ENCODE peak calls at places on chromosomes 4 and X, in ten cellular contexts. L, Y, I, K, A, Q, E, H, X and M are unnamed samples. For H3K4me1, the result is how much of the 10 kb centered on the place peaks cover.

GRCh38 chr4:163895369-163896005 is 401.0 kb downstream of the TMA16 start:
- DNase-seq in A (no peak), K (no peak), I (no peak), L (no peak), Q (no peak), E (no peak), H (no peak), Y (no peak), X (no peak), M (no peak)

GRCh38 chrX:17669891-17670290 is 67.4 kb upstream of the SCML1 start:
- DNase-seq in L (no peak), H (no peak), K (no peak), Q (no peak), A (no peak), X (no peak), Y (no peak), E (no peak), I (no peak), M (no peak)

GRCh38 chr4:176259330-176260090 is 9.5 kb downstream of the ASB5 start:
- DNase-seq in K (no peak), Y (no peak), Q (no peak), I (peak), X (no peak), L (no peak), E (no peak), A (no peak), H (no peak), M (no peak)

GRCh38 chrX:34880656-34881055 is 61.9 kb upstream of the FAM47B start:
- DNase-seq in E (no peak), Q (no peak), I (peak), K (no peak), A (no peak), H (no peak), X (no peak), L (no peak), Y (no peak), M (no peak)

GRCh38 chr4:54169176-54169575 is 59.9 kb upstream of the PDGFRA start:
- DNase-seq in X (no peak), E (no peak), L (no peak), A (no peak), Q (no peak), I (peak), H (no peak), Y (no peak), K (no peak), M (no peak)

GRCh38 chrX:17377047-17377692 is 2.2 kb downstream of the NHS start:
- DNase-seq in K (peak), X (no peak), Y (no peak), Q (peak), E (no peak), I (peak), H (peak), L (peak), A (peak), M (peak)

GRCh38 chrX:50180073-50180940 is 20.5 kb downstream of the AKAP4 start:
- DNase-seq in H (no peak), X (no peak), Q (no peak), Y (no peak), I (no peak), E (no peak), A (no peak), K (peak), L (no peak), M (no peak)

GRCh38 chrX:136450050-136450830 is 37.5 kb upstream of the BRS3 start:
- DNase-seq in L (no peak), I (peak), Q (no peak), X (no peak), K (peak), H (no peak), A (no peak), E (no peak), Y (no peak), M (no peak)

GRCh38 chrX:22686138-22686541 is 313.6 kb upstream of the DDX53 start:
- DNase-seq in Y (peak), L (no peak), I (peak), H (peak), E (no peak), Q (no peak), K (no peak), A (no peak), X (no peak), M (no peak)

GRCh38 chr4:52568351-52568750 is 90.8 kb downstream of the USP46 start:
- DNase-seq in H (no peak), K (no peak), E (no peak), Y (no peak), Q (no peak), X (no peak), I (no peak), L (no peak), A (no peak), M (no peak)

GRCh38 chr4:41158274-41158673 is 56.1 kb downstream of the APBB2 start:
- DNase-seq in Q (no peak), I (peak), A (no peak), H (no peak), Y (no peak), X (no peak), K (no peak), E (no peak), L (no peak), M (no peak)

GRCh38 chrX:119391279-119391678 is 7.9 kb upstream of the SLC25A43 start:
- DNase-seq in A (peak), Q (no peak), H (no peak), Y (no peak), K (peak), E (no peak), L (peak), I (peak), X (no peak), M (no peak)

GRCh38 chr4:83618431-83618830 is 82.5 kb downstream of the GPAT3 start:
- DNase-seq in E (no peak), I (peak), L (peak), Q (no peak), H (peak), K (peak), X (no peak), A (peak), Y (no peak), M (no peak)

GRCh38 chrX:10047631-10048030 is 80.5 kb downstream of the CLDN34 start:
- DNase-seq in I (no peak), A (no peak), Q (no peak), L (no peak), Y (no peak), E (no peak), H (no peak), X (no peak), K (no peak), M (no peak)

GRCh38 chr4:36489798-36490197 is 208.4 kb downstream of the DTHD1 start:
- DNase-seq in I (no peak), Q (no peak), Y (no peak), A (no peak), X (no peak), H (no peak), E (no peak), K (no peak), L (no peak), M (no peak)

GRCh38 chr4:65943076-65943475 is 272.8 kb upstream of the EPHA5 start:
- DNase-seq in A (no peak), E (peak), Y (no peak), L (no peak), I (no peak), H (no peak), Q (no peak), X (no peak), K (peak), M (no peak)

GRCh38 chr4:158958489-158959270 is 144.2 kb upstream of the RAPGEF2 start:
- DNase-seq in A (no peak), Q (no peak), E (no peak), X (no peak), I (peak), Y (no peak), L (no peak), H (no peak), K (no peak), M (no peak)

GRCh38 chrX:138791551-138791950 is 80.0 kb upstream of the FGF13 start:
- DNase-seq in L (no peak), H (no peak), X (no peak), I (no peak), A (no peak), E (no peak), Q (no peak), Y (no peak), K (no peak), M (no peak)

GRCh38 chrX:148538582-148538981 is 38.2 kb downstream of the AFF2 start:
- DNase-seq in H (no peak), Y (no peak), L (no peak), Q (no peak), K (no peak), I (no peak), X (no peak), A (no peak), E (no peak), M (no peak)

GRCh38 chr4:182089326-182089725 is 153.9 kb upstream of the TENM3 start:
- DNase-seq in X (no peak), Q (no peak), L (peak), K (no peak), H (no peak), I (no peak), A (peak), Y (no peak), E (no peak), M (no peak)

GRCh38 chr4:185711764-185712163 is 100.2 kb downstream of the SORBS2 start:
- DNase-seq in L (no peak), H (no peak), A (no peak), X (no peak), Q (no peak), Y (no peak), I (peak), E (no peak), K (no peak), M (no peak)

GRCh38 chr4:185716008-185716976 is 95.7 kb downstream of the SORBS2 start:
- DNase-seq in L (peak), Y (no peak), Q (no peak), X (no peak), E (no peak), A (no peak), H (no peak), K (no peak), I (no peak), M (no peak)

GRCh38 chr4:185713272-185713671 is 98.7 kb downstream of the SORBS2 start:
- DNase-seq in Y (no peak), Q (no peak), L (no peak), K (no peak), I (no peak), X (no peak), E (no peak), A (no peak), H (no peak), M (no peak)

GRCh38 chr4:185712350-185713024 is 99.5 kb downstream of the SORBS2 start:
- DNase-seq in L (peak), I (no peak), X (no peak), A (no peak), Y (no peak), Q (no peak), E (no peak), K (no peak), H (no peak), M (no peak)

DNA sequence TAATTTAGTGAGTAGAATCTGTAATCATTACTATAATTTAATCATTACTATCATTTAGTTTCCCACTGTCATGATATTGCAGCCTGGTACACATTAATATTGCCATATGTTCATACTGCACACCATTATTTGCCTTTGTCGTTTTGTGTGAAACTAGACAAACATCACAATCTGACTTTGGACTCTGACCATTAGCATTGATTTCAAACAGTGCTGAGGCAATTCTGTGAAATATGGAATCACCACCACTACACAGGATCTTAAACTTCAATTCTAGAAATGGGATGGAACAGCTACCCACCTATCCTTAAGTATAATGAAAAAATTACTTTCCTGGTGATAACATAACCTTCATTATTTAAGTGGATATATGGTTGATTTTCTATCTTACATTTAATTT is 98.3 kb downstream of the SORBS2 start:
- DNase-seq in H (no peak), Y (no peak), Q (no peak), A (no peak), E (no peak), K (no peak), L (no peak), X (no peak), I (no peak), M (no peak)
- H3K4me1 ChIP-seq in H (under half), Y (under half), Q (under half), A (under half), E (under half), K (under half), L (half or more), X (under half), I (under half), M (under half)

GRCh38 chr4:99234331-99235010 is 15.4 kb upstream of the ADH6 start:
- DNase-seq in K (no peak), E (no peak), I (no peak), Q (no peak), X (no peak), A (no peak), Y (no peak), L (no peak), H (no peak), M (no peak)
- TF ChIP-seq POLR2A in K (no peak), E (no peak), I (no peak), Q (no peak), X (no peak), A (no peak), Y (no peak), L (no peak), H (no peak), M (no peak)

GRCh38 chr4:85598936-85599335 is 124.0 kb downstream of the ARHGAP24 start:
- DNase-seq in X (no peak), H (no peak), Q (no peak), Y (no peak), I (no peak), L (no peak), K (no peak), E (no peak), A (no peak), M (no peak)

GRCh38 chr4:85606505-85606904 is 131.6 kb downstream of the ARHGAP24 start:
- DNase-seq in I (no peak), A (no peak), Y (no peak), X (no peak), E (no peak), Q (no peak), L (no peak), K (no peak), H (no peak), M (no peak)

GRCh38 chr4:85600501-85600900 is 125.6 kb downstream of the ARHGAP24 start:
- DNase-seq in K (no peak), X (no peak), H (no peak), Q (no peak), E (no peak), Y (no peak), A (no peak), I (no peak), L (no peak), M (no peak)

GRCh38 chr4:85607624-85608023 is 132.7 kb downstream of the ARHGAP24 start:
- DNase-seq in Q (no peak), X (no peak), A (no peak), E (no peak), H (no peak), K (no peak), I (no peak), Y (no peak), L (peak), M (no peak)

DNA sequence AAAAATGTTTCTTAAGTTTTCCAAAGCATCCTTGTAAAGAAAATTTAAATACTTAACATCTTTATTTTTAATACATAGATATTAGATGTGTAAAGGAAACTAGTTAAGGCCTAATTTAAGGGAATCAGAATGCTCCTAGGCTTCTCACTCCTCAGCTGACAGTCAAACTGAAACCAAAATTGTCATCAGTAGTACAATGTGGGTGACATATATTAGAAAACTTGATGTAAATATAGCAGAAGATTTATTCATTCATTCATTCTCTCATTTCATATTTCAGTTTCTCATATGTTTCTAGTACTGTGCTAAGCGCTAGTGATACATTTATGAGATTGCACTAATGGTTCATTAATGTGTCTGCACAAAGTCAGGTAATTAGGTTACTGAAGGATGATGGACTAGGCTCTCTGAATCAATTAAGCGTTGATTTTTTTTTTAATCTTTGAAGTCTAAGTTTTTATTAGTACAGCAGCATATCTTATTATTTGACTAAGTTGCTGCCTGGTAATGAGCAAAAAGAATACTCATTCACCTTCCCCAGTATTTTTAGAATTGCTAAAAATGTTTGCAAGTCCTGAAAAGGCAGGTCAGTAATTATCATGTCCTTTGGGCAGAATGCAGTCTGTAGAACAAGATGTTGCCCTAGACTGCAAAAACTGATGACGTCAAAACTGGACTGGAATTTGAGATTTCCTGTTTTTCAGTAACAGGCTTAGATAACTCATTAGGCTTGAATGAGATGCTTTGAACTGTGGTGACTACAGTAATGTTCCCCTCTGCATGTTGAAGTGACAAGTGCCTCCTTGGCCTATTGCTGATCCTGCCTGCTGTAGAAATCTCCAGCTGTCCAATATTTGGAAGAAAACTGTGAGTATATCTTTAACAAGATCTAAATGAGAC is 128.7 kb downstream of the ARHGAP24 start:
- DNase-seq in E (no peak), I (no peak), Y (no peak), A (no peak), L (no peak), Q (no peak), K (no peak), H (no peak), X (no peak), M (no peak)
- H3K4me3 ChIP-seq in E (no peak), I (no peak), Y (no peak), A (no peak), L (no peak), Q (no peak), K (no peak), H (no peak), X (no peak), M (no peak)

DNA sequence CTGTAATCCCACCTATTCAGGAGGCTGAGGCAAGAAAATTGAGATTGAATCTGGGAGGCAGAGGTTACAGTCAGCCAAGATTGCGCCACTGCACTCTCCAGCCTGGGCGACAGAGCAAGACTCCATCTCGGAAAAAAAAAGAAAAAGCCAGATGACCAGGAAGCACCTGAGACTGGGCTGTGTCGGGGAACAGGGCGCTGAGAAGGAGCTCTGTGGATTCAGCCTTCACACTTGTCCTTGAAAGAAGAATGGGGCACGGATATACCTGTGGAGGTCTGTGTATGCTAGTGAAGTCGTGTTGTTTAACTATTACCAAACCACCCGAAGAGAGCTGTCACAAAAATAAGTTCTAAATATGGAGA is 39.3 kb upstream of the TADA2B start:
- DNase-seq in E (no peak), A (no peak), L (no peak), I (no peak), Y (no peak), X (no peak), Q (no peak), K (no peak), H (no peak), M (no peak)
- H3K4me1 ChIP-seq in E (under half), A (under half), L (under half), I (under half), Y (under half), X (under half), Q (under half), K (under half), H (under half), M (under half)

GRCh38 chrX:12955882-12956703 is 18.8 kb upstream of the TMSB4X start:
- DNase-seq in A (peak), Y (no peak), L (no peak), E (no peak), H (no peak), X (no peak), Q (peak), I (peak), K (peak), M (no peak)
- TF ChIP-seq POLR2A in A (peak), Y (no peak), L (no peak), E (no peak), H (no peak), X (no peak), Q (no peak), I (no peak), K (no peak), M (no peak)

GRCh38 chr4:4852591-4853362 is 6.7 kb upstream of the MSX1 start:
- DNase-seq in K (no peak), Q (peak), A (no peak), L (no peak), H (no peak), X (no peak), E (no peak), Y (no peak), I (peak), M (no peak)
- H3K4me3 ChIP-seq in K (no peak), Q (peak), A (no peak), L (no peak), H (no peak), X (peak), E (no peak), Y (peak), I (peak), M (peak)

DNA sequence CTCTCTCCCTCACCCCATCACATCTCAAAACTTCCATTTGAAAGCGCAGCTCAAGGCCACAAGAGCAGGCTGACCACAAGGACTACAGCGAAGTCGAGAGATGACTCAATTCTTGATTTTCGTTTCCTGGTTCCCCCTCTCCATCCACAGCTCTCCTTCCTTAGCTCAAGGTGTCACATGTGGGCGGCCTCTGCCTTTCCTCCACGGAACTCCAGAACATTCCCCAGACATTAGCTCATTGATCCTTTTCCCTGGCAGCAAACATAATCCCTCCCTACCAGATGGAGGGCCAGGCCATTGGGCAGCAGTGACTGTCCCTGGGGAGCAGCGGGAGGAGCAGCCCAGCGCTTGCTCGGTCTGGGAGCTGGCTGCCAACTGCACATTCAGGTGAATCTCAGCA is 56.3 kb downstream of the CCDC149 start:
- DNase-seq in Q (no peak), E (no peak), A (no peak), H (peak), X (no peak), Y (no peak), L (no peak), K (no peak), I (peak), M (no peak)
- H3K4me1 ChIP-seq in Q (under half), E (under half), A (under half), H (under half), X (under half), Y (under half), L (under half), K (under half), I (under half), M (under half)

GRCh38 chr4:102501176-102501634 is at the start of gene NFKB1:
- DNase-seq in Q (peak), X (peak), A (no peak), I (peak), E (no peak), K (peak), Y (peak), H (peak), L (peak), M (peak)
- TF ChIP-seq POLR2A in Q (no peak), X (no peak), A (peak), I (peak), E (no peak), K (peak), Y (peak), H (no peak), L (peak), M (no peak)

GRCh38 chr4:80270321-80270720 is 3.9 kb downstream of the FGF5 start:
- DNase-seq in A (no peak), I (no peak), L (no peak), H (no peak), Y (no peak), Q (no peak), K (no peak), E (no peak), X (no peak), M (no peak)

GRCh38 chr4:80266902-80267380 is 477 bp downstream of the FGF5 start:
- DNase-seq in H (no peak), Y (no peak), Q (no peak), X (no peak), E (no peak), A (no peak), I (peak), K (no peak), L (no peak), M (no peak)

GRCh38 chr4:80266267-80266901 is at the start of gene FGF5:
- DNase-seq in X (no peak), Q (peak), A (no peak), L (no peak), E (no peak), Y (no peak), H (peak), I (peak), K (no peak), M (peak)

GRCh38 chr4:80268081-80268823 is 1.8 kb downstream of the FGF5 start:
- DNase-seq in Y (no peak), E (no peak), X (no peak), A (no peak), Q (no peak), L (no peak), K (no peak), I (peak), H (no peak), M (no peak)

GRCh38 chr4:80268936-80269335 is 2.5 kb downstream of the FGF5 start:
- DNase-seq in Q (no peak), H (no peak), Y (no peak), K (no peak), E (no peak), I (no peak), X (no peak), L (no peak), A (no peak), M (no peak)
- H3K4me3 ChIP-seq in Q (no peak), H (no peak), Y (no peak), K (no peak), E (peak), I (peak), X (no peak), L (no peak), A (no peak), M (no peak)